ENCODE peak calls at places on chromosomes 7 and 10, in nine cellular contexts. E, C, D, S, V, Q, A, Y and B are unnamed samples.

GRCh38 chr10:69912584-69912983 is 110.9 kb downstream of the COL13A1 start:
- DNase-seq in E (no peak), C (no peak), D (no peak), S (no peak), V (no peak), Q (no peak), A (no peak), Y (no peak), B (no peak)

GRCh38 chr7:97179454-97180104 is 62.1 kb downstream of the SDHAF3 start:
- DNase-seq in E (peak; percentile 48), C (peak; percentile 26), D (no peak), S (no peak), V (peak; percentile 66), Q (no peak), A (no peak), Y (no peak), B (peak; percentile 83)

GRCh38 chr7:140605337-140605736 is 35.3 kb downstream of the DENND2A start:
- DNase-seq in E (peak; percentile 85), C (peak; percentile 81), D (no peak), S (peak; percentile 0), V (peak; percentile 33), Q (no peak), A (no peak), Y (no peak), B (peak; percentile 44)

GRCh38 chr10:77667426-77668324 is 30.1 kb upstream of the KCNMA1 start:
- DNase-seq in E (no peak), C (no peak), D (no peak), S (no peak), V (no peak), Q (no peak), A (no peak), Y (no peak), B (no peak)

GRCh38 chr10:13518076-13518692 is 10.6 kb downstream of the BEND7 start:
- DNase-seq in E (no peak), C (no peak), D (no peak), S (no peak), V (no peak), Q (no peak), A (no peak), Y (no peak), B (no peak)

GRCh38 chr10:80471009-80471408 is 16.9 kb downstream of the TSPAN14 start:
- DNase-seq in E (no peak), C (no peak), D (no peak), S (no peak), V (no peak), Q (no peak), A (no peak), Y (no peak), B (no peak)

GRCh38 chr7:130008941-130009847 is 42.0 kb downstream of the ZC3HC1 start:
- DNase-seq in E (peak; percentile 74), C (peak; percentile 59), D (peak; percentile 62), S (peak; percentile 76), V (peak; percentile 55), Q (peak; percentile 86), A (no peak), Y (peak; percentile 80), B (peak; percentile 19)

GRCh38 chr10:132589681-132590080 is 52.1 kb downstream of the INPP5A start:
- DNase-seq in E (no peak), C (no peak), D (no peak), S (no peak), V (no peak), Q (no peak), A (no peak), Y (no peak), B (no peak)

GRCh38 chr10:14601872-14602725 is 172.6 kb downstream of the FAM107B start:
- DNase-seq in E (peak; percentile 86), C (peak; percentile 84), D (no peak), S (no peak), V (peak; percentile 74), Q (peak; percentile 86), A (no peak), Y (no peak), B (peak; percentile 88)

DNA sequence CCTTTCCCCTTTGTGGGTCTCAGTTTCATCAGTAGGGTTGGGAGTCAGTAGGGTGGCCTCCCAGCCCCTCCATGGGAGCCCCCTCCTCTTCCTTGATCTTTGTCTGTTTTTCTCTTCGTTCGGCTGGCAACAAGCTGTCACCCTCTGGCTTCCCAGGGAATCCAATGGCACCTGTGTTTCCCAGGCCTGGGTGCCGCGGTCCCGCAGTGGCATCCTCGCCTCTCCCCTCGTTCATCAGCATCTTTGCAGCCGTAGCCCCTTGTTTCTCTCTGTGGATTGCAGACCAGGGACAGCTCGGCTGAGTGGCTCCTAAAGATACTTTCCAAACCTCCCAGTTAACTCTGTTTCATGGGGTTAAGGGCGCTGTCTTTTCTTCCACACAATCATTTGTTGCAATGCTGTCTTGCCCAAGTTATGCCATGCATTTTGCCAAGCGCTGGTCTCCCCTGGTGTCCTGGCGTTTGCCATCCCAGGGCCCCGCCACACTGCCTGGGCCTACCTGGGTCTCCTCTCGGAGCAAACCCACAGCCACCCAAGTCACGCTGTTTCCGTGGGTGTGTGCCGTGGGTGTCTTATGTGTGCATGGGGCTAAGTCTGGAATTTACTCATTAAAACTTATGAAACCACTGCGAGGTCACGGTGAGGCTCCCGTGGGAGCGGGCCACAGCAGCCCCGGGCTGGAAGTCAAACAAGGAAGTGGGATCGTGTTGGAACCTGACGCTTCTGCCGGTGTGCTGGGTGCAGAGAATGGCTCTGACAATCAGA is 189.4 kb upstream of the SHH start:
- DNase-seq in E (no peak), C (no peak), D (no peak), S (peak; percentile 38), V (no peak), Q (no peak), A (no peak), Y (no peak), B (no peak)
- H3K4me1 ChIP-seq in E (no peaks in the 10 kb centered on the region), C (no peaks in the 10 kb centered on the region), D (no peaks in the 10 kb centered on the region), S (no peaks in the 10 kb centered on the region), V (no peaks in the 10 kb centered on the region), Q (no peaks in the 10 kb centered on the region), A (no peaks in the 10 kb centered on the region), Y (no peaks in the 10 kb centered on the region), B (no peaks in the 10 kb centered on the region)

GRCh38 chr10:79176052-79176501 is 107.3 kb downstream of the ZMIZ1 start:
- DNase-seq in E (peak; percentile 91), C (peak; percentile 88), D (no peak), S (no peak), V (no peak), Q (no peak), A (no peak), Y (no peak), B (no peak)
- H3K4me1 ChIP-seq in E (peaks cover 48% of the 10 kb centered on the region), C (peaks cover 58% of the 10 kb centered on the region), D (peaks cover 53% of the 10 kb centered on the region), S (peaks cover 56% of the 10 kb centered on the region), V (peaks cover 88% of the 10 kb centered on the region), Q (peaks cover 62% of the 10 kb centered on the region), A (peaks cover 26% of the 10 kb centered on the region), Y (peaks cover 67% of the 10 kb centered on the region), B (peaks cover 45% of the 10 kb centered on the region)

DNA sequence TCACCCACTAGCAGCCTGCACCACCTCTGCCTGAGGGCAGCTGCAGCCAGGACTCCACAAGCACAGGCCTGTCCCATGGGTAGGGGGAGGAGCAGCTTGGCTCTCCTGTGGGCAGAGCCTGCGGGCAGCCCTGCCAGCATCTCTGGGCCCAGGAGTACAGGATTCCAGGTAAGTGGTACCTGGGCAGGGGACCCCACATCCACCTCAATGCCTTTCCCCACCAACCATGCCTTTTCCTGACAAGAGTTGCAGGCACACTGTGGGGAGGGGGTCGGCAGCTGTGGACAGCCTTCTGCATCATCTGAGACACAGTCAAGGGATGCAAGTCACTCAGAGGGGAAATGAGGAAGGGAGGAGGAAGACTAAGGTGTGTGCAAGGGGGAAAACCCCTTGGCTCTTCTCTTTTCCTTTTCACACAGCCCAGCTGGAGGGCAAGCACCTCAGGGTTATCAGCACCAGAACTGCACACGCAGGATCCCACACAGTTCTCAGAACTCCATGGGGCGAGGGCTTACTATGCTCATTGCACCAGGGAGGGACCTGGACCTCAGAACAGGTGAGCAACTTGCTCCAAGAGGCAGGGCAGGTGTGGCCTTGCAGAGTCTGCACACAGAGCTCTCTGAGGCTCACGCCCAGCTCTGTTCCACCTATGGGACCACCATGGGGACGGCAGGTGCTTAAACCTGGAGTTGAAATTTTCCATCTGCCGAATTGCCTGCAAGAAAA is 16.5 kb upstream of the ANTXRL start:
- DNase-seq in E (no peak), C (no peak), D (peak; percentile 21), S (no peak), V (no peak), Q (peak; percentile 11), A (no peak), Y (peak; percentile 66), B (no peak)
- H3K4me1 ChIP-seq in E (no peaks in the 10 kb centered on the region), C (no peaks in the 10 kb centered on the region), D (no peaks in the 10 kb centered on the region), S (no peaks in the 10 kb centered on the region), V (no peaks in the 10 kb centered on the region), Q (no peaks in the 10 kb centered on the region), A (no peaks in the 10 kb centered on the region), Y (no peaks in the 10 kb centered on the region), B (no peaks in the 10 kb centered on the region)

DNA sequence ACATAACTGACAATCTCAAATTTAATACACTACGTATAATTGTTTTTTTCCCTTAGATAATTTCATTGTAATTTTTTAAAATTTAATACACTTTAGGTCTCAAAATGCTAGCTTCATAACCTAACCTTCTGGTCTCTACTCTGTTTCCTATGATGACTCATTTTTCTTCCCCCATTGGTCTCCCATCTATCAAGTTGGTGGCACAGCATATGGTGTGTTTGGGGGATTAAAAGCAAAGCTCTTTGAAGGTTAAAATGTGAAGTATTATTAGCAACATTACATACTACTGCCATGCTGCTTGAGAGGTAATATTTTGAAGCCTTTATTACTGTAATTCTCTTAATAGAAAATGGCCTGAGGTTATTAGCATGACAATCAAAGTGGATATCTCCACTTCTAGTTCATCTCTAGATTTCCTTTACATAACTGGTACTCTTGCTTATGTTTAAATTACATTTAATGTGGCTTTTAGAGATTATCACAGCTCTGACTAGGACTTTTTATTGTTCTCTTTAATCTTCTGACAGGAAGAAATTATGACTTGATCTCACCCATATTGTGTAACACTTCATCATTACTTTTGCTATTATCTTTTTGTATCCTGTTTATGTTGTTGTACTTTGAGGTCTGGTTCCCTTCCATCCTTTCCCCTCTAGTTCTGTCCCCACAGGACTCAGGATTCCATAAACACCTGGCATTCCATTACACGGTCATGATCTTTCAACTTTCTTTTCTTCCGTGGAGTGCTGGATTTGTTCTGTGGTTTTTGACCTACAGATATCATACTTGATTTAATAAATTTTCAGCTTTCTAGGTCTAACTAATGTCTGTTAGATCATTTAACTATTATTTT is 185.1 kb downstream of the SEMA3D start:
- DNase-seq in E (no peak), C (no peak), D (no peak), S (no peak), V (no peak), Q (no peak), A (no peak), Y (no peak), B (no peak)
- H3K4me1 ChIP-seq in E (no peaks in the 10 kb centered on the region), C (no peaks in the 10 kb centered on the region), D (no peaks in the 10 kb centered on the region), S (no peaks in the 10 kb centered on the region), V (peaks cover 11% of the 10 kb centered on the region), Q (no peaks in the 10 kb centered on the region), A (no peaks in the 10 kb centered on the region), Y (no peaks in the 10 kb centered on the region), B (no peaks in the 10 kb centered on the region)

DNA sequence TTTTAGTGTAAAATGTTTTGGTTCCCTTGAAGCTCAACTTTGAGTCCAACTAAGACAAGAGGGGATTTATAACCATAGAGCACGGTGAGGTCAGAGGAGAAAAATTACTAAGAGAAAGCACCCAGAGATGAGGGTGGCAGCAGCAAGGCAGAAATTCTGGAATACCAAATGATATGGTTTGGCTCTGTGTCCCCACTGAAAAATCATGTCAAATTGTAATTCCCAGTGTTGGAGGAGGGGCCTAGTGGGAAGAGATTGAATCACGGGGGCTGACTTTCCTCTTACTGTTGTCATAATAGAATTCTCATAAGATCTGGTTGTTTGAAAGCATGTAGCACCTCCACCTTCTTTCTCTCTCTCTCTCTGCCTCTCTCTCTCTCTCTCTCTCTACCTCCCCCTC is 19.4 kb upstream of the AKR1C1 start:
- DNase-seq in E (peak; percentile 14), C (no peak), D (no peak), S (no peak), V (no peak), Q (no peak), A (no peak), Y (no peak), B (no peak)
- H3K4me1 ChIP-seq in E (peaks cover 24% of the 10 kb centered on the region), C (peaks cover 2% of the 10 kb centered on the region), D (peaks cover 82% of the 10 kb centered on the region), S (peaks cover 33% of the 10 kb centered on the region), V (peaks cover 94% of the 10 kb centered on the region), Q (peaks cover 14% of the 10 kb centered on the region), A (peaks cover 57% of the 10 kb centered on the region), Y (peaks cover 64% of the 10 kb centered on the region), B (peaks cover 89% of the 10 kb centered on the region)

GRCh38 chr7:124879771-124880170 is 49.9 kb downstream of the POT1 start:
- DNase-seq in E (no peak), C (no peak), D (no peak), S (no peak), V (no peak), Q (no peak), A (no peak), Y (no peak), B (no peak)
- H3K4me1 ChIP-seq in E (no peaks in the 10 kb centered on the region), C (no peaks in the 10 kb centered on the region), D (no peaks in the 10 kb centered on the region), S (no peaks in the 10 kb centered on the region), V (no peaks in the 10 kb centered on the region), Q (no peaks in the 10 kb centered on the region), A (no peaks in the 10 kb centered on the region), Y (no peaks in the 10 kb centered on the region), B (peaks cover 14% of the 10 kb centered on the region)